ENCODE peak calls at places on chromosomes 13 and 19, in six cellular contexts. Q is Karpas-422, K is PC-3, T is fibroblast of lung, B is K562, J is OCI-LY7. O is an unnamed sample. For H3K79me2, the result is how much of the 10 kb centered on the place peaks cover.

GRCh38 chr13:49494645-49495044 is 1.1 kb upstream of the PHF11 start:
- DNase-seq in K (peak), J (peak), Q (peak), B (no peak), T (no peak), O (peak)

GRCh38 chr13:71751074-71751473 is 115.9 kb downstream of the DACH1 start:
- DNase-seq in T (no peak), K (no peak), Q (no peak), J (no peak), B (no peak), O (no peak)

GRCh38 chr13:44810067-44810840 is 179.0 kb downstream of the NUFIP1 start:
- DNase-seq in K (peak), Q (peak), J (no peak), B (no peak), T (peak), O (no peak)

GRCh38 chr19:47608074-47608907 is 643 bp upstream of the BICRA start:
- DNase-seq in T (peak), Q (peak), J (peak), B (peak), K (peak), O (peak)

GRCh38 chr19:14450168-14450874 is 17.2 kb downstream of the PKN1 start:
- DNase-seq in B (peak), T (no peak), Q (peak), J (peak), K (peak), O (peak)

GRCh38 chr13:32837307-32837972 is 178.8 kb upstream of the KL start:
- DNase-seq in B (no peak), J (no peak), T (no peak), K (peak), Q (peak), O (no peak)

GRCh38 chr13:23753523-23753922 is 135.7 kb downstream of the MIPEP start:
- DNase-seq in Q (no peak), J (no peak), K (peak), B (no peak), T (peak), O (no peak)

GRCh38 chr13:97568850-97569249 is 134.9 kb downstream of the RAP2A start:
- DNase-seq in Q (no peak), K (peak), J (no peak), T (no peak), B (no peak), O (no peak)

GRCh38 chr13:49669735-49670309 is 21.5 kb downstream of the EBPL start:
- DNase-seq in Q (peak), B (peak), J (peak), K (peak), T (peak), O (peak)

GRCh38 chr19:14890616-14891379 is 4.9 kb upstream of the OR7A17 start:
- DNase-seq in K (no peak), B (peak), J (no peak), Q (no peak), T (no peak), O (no peak)

GRCh38 chr13:98761126-98761978 is 8.9 kb upstream of the SLC15A1 start:
- DNase-seq in B (no peak), J (no peak), K (no peak), Q (no peak), T (peak), O (peak)

GRCh38 chr13:43304945-43305344 is 281.6 kb downstream of the DNAJC15 start:
- DNase-seq in Q (peak), K (no peak), T (no peak), J (no peak), B (no peak), O (no peak)

GRCh38 chr13:58907347-58907746 is 1256.4 kb downstream of the DIAPH3 start:
- DNase-seq in J (no peak), Q (no peak), T (no peak), B (no peak), K (no peak), O (no peak)

GRCh38 chr19:45448425-45448756 is 19.4 kb upstream of the FOSB start:
- DNase-seq in Q (no peak), K (no peak), J (no peak), T (no peak), B (no peak), O (no peak)

GRCh38 chr13:36346222-36347083 is at the start of gene SPART:
- DNase-seq in Q (peak), T (peak), K (peak), B (peak), J (peak), O (peak)

GRCh38 chr19:58054792-58055482 is 4.1 kb upstream of the ZNF135 start:
- DNase-seq in B (no peak), T (peak), J (no peak), K (no peak), Q (no peak), O (no peak)

GRCh38 chr19:34926685-34927375 is at the start of gene ZNF30:
- DNase-seq in Q (peak), T (peak), K (peak), B (peak), J (no peak), O (peak)

GRCh38 chr13:44710576-44710975 is 134.4 kb upstream of the TSC22D1 start:
- DNase-seq in J (no peak), Q (no peak), K (peak), B (no peak), T (peak), O (no peak)

GRCh38 chr19:45100202-45100600 is 7.2 kb downstream of the PPP1R37 start:
- DNase-seq in J (no peak), K (no peak), T (no peak), Q (no peak), B (no peak), O (no peak)

GRCh38 chr13:87884874-87885273 is 213.7 kb downstream of the SLITRK5 start:
- DNase-seq in K (peak), T (peak), Q (no peak), J (no peak), B (no peak), O (no peak)

GRCh38 chr13:21242236-21242635 is 65.8 kb downstream of the MRPL57 start:
- DNase-seq in K (no peak), T (no peak), Q (peak), J (peak), B (no peak), O (no peak)

GRCh38 chr13:34258646-34259386 is 440.9 kb downstream of the RFC3 start:
- DNase-seq in B (no peak), J (no peak), K (no peak), T (peak), Q (no peak), O (no peak)

GRCh38 chr19:12944064-12944674 is 1.5 kb upstream of the RAD23A start:
- DNase-seq in K (no peak), T (no peak), B (no peak), J (no peak), Q (peak), O (no peak)

GRCh38 chr13:39417131-39417530 is 185.9 kb downstream of the LHFPL6 start:
- DNase-seq in T (no peak), J (peak), K (no peak), B (no peak), Q (no peak), O (no peak)

GRCh38 chr19:50723069-50723468 is at the start of gene CLEC11A:
- DNase-seq in T (no peak), K (no peak), Q (no peak), B (no peak), J (no peak), O (no peak)

GRCh38 chr19:53977991-53978731 is 13.3 kb upstream of the CACNG6 start:
- DNase-seq in T (peak), Q (no peak), J (no peak), B (peak), K (peak), O (no peak)

GRCh38 chr13:22196777-22197176 is 525.9 kb downstream of the FGF9 start:
- DNase-seq in B (no peak), K (no peak), T (no peak), J (no peak), Q (no peak), O (no peak)

GRCh38 chr13:44576396-44577235 is 486 bp upstream of the TSC22D1 start:
- DNase-seq in J (peak), B (peak), T (no peak), Q (peak), K (no peak), O (no peak)

DNA sequence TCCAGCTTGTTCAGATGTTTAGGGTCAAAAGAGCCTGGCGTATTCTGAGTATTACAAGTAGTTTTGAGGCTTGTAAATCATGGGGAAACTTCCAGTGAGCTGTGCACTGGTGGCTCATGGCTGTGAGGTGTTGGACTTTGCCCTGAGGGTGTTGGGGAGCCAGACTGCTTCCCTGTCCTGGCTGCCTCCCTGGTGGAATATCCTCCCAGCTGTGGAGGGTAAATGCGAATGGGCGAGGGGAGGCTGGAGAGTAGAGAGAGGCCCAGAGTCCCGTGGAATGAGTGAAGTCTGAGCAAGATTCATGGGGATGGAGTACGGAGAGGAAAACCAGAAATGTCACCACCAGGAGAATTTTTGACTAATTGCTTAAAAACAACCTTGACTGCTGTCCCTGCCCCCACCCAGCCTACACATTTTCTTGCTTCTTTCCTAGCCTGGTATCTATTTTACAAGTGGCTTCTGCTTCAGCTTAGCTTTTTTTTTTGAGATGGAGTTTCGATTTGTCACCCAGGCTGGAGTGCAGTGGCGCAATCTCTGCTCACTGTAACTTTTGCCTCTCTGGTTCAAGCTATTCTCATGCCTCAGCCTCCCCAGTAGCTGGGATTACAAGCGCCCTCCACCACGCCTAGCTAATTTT is 3.7 kb downstream of the SNRPA start:
- DNase-seq in Q (no peak), K (peak), B (no peak), J (no peak), T (no peak), O (no peak)
- H3K79me2 ChIP-seq in Q (half or more), K (half or more), B (half or more), J (half or more), T (half or more), O (half or more)

DNA sequence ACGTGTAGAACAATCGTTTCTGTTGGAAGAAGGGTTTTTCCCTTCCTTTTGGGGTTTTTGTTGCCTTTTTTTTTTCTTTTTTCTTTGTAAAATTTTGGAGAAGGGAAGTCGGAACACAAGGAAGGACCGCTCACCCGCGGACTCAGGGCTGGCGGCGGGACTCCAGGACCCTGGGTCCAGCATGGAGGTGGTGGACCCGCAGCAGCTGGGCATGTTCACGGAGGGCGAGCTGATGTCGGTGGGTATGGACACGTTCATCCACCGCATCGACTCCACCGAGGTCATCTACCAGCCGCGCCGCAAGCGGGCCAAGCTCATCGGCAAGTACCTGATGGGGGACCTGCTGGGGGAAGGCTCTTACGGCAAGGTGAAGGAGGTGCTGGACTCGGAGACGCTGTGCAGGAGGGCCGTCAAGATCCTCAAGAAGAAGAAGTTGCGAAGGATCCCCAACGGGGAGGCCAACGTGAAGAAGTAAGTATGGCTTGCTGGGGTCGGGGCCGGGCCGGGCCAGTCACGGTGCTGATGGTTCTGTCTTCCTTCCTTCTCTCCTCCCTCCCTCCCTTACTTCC is 1.2 kb downstream of the STK11 start:
- DNase-seq in J (peak), B (no peak), K (no peak), Q (peak), T (no peak), O (peak)
- H2AFZ ChIP-seq in J (no peak), B (no peak), K (no peak), Q (no peak), T (no peak), O (no peak)

DNA sequence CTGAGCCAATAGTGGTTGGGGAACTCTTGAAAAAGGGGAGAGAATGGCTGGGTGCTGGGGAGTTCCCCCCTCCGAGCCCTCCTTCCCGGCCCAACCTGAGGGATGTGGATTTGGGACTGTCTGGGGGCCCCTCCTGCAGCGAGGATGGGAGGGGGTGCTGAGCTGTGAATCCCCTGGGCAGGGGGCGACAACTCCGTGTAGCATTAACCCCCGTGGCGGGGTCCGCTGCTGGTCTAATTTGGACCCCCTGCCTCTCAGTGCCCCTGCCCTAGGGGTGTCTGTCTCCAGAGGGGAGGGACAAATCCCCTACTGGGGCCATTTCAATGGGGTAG is 9.7 kb downstream of the MIDN start:
- DNase-seq in Q (no peak), K (no peak), T (no peak), J (no peak), B (no peak), O (no peak)
- H3K79me2 ChIP-seq in Q (under half), K (under half), T (under half), J (under half), B (under half), O (under half)

GRCh38 chr13:73411067-73411809 is 352.4 kb downstream of the KLF5 start:
- DNase-seq in T (peak), J (no peak), K (peak), Q (no peak), B (no peak), O (no peak)
- H2AFZ ChIP-seq in T (no peak), J (no peak), K (no peak), Q (no peak), B (no peak), O (no peak)

GRCh38 chr19:17110599-17110966 is 35.0 kb downstream of the MYO9B start:
- DNase-seq in K (no peak), Q (no peak), T (no peak), J (no peak), B (no peak), O (no peak)
- H3K79me2 ChIP-seq in K (under half), Q (half or more), T (half or more), J (under half), B (under half), O (under half)

GRCh38 chr13:84864341-84864740 is 934.9 kb downstream of the SLITRK6 start:
- DNase-seq in B (no peak), Q (no peak), J (no peak), K (no peak), T (no peak), O (no peak)
- H2AFZ ChIP-seq in B (no peak), Q (peak), J (no peak), K (peak), T (no peak), O (no peak)

GRCh38 chr19:39413903-39414608 is 1.6 kb downstream of the PLEKHG2 start:
- DNase-seq in J (no peak), B (peak), K (no peak), Q (peak), T (no peak), O (no peak)
- H3K79me2 ChIP-seq in J (under half), B (under half), K (under half), Q (under half), T (under half), O (under half)

GRCh38 chr19:55641376-55642152 is 762 bp downstream of the ZNF580 start:
- DNase-seq in T (peak), B (no peak), J (peak), Q (peak), K (no peak), O (no peak)
- H2AFZ ChIP-seq in T (no peak), B (peak), J (no peak), Q (no peak), K (peak), O (peak)